ENCODE peak calls at places on chromosomes 16 and 17, in six cellular contexts. W, G, C, I, B and S are unnamed samples.

GRCh38 chr16:49463529-49463928 is 89.9 kb downstream of the C16orf78 start:
- DNase-seq in W (no peak), B (peak), I (no peak), G (peak), C (no peak), S (no peak)

GRCh38 chr17:29273924-29274323 is 20.0 kb downstream of the NUFIP2 start:
- DNase-seq in I (no peak), G (no peak), C (no peak), W (no peak), B (no peak), S (no peak)

GRCh38 chr17:82889496-82890338 is 49.9 kb upstream of the ZNF750 start:
- DNase-seq in W (peak), C (no peak), G (no peak), I (no peak), B (no peak), S (no peak)

GRCh38 chr17:71802663-71803062 is 318.2 kb upstream of the SOX9 start:
- DNase-seq in B (no peak), G (no peak), I (no peak), C (no peak), W (no peak), S (no peak)

GRCh38 chr17:7475764-7476422 is 3.5 kb downstream of the ZBTB4 start:
- DNase-seq in C (no peak), W (peak), B (no peak), G (no peak), I (peak), S (no peak)

GRCh38 chr17:50844117-50844700 is 8.8 kb downstream of the WFIKKN2 start:
- DNase-seq in I (no peak), G (no peak), C (no peak), B (no peak), W (no peak), S (no peak)

GRCh38 chr16:57993452-57993851 is 7.0 kb downstream of the ZNF319 start:
- DNase-seq in G (no peak), I (no peak), B (no peak), C (no peak), W (peak), S (no peak)

GRCh38 chr17:71260366-71260765 is 860.5 kb upstream of the SOX9 start:
- DNase-seq in C (no peak), G (no peak), W (no peak), B (no peak), I (peak), S (no peak)

GRCh38 chr17:34673516-34673915 is 94.1 kb downstream of the TMEM132E start:
- DNase-seq in C (no peak), W (no peak), G (no peak), B (no peak), I (no peak), S (no peak)

DNA sequence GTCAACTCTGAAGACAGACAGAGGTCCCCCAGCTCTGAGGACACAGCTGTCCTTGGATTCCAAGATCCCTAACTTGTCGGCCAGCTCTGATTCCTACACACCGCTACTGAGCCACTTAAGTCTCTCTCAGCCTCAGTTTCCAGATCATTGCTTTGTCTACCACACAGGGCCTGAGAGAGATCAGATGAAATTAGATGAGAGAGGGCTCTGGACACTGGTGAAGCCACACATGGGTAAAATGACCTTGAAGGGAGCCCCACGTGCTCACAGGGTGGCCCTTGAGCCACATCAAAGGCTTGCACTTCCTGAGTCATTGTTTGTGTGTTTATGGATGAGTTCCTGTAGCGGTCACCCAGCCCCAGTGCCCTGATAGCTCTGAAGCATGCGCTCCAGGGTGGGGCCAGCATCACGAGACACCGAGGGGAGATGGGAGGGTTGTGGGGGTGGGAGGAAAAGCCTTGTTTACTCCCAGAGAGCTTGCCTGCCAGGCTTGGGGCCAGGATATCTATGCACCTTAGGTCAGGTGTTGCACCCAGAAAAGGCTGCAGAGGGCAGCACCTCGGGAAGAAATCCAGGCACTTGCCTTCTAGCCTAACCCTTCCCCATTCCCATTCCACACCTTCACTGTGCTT is 32.7 kb upstream of the SLC6A2 start:
- DNase-seq in I (peak), C (no peak), W (no peak), G (peak), B (no peak), S (no peak)
- TF ChIP-seq CTCF in I (no peak), C (peak), W (peak), G (peak), B (no peak), S (peak)

GRCh38 chr16:85471469-85472431 is 141.4 kb upstream of the GSE1 start:
- DNase-seq in I (no peak), B (no peak), C (peak), G (peak), W (peak), S (no peak)

GRCh38 chr16:85473909-85474640 is 139.0 kb upstream of the GSE1 start:
- DNase-seq in C (no peak), I (no peak), G (no peak), B (no peak), W (no peak), S (no peak)

GRCh38 chr16:85474808-85475207 is 138.3 kb upstream of the GSE1 start:
- DNase-seq in C (no peak), W (no peak), I (no peak), G (no peak), B (no peak), S (no peak)

GRCh38 chr16:85472514-85472913 is 140.6 kb upstream of the GSE1 start:
- DNase-seq in I (no peak), G (no peak), W (no peak), B (no peak), C (no peak), S (no peak)

GRCh38 chr16:85473326-85473725 is 139.8 kb upstream of the GSE1 start:
- DNase-seq in B (no peak), I (no peak), W (no peak), C (no peak), G (no peak), S (no peak)
- TF ChIP-seq CTCF in B (no peak), I (no peak), W (no peak), C (no peak), G (no peak), S (no peak)

GRCh38 chr16:30641378-30641982 is 9.3 kb upstream of the PRR14 start:
- DNase-seq in C (no peak), G (no peak), B (no peak), W (no peak), I (no peak), S (no peak)

GRCh38 chr16:30637952-30638351 is 12.8 kb upstream of the PRR14 start:
- DNase-seq in C (peak), B (no peak), W (no peak), I (peak), G (peak), S (no peak)

GRCh38 chr16:30633526-30633925 is 17.2 kb upstream of the PRR14 start:
- DNase-seq in W (no peak), G (no peak), B (no peak), C (no peak), I (no peak), S (no peak)

DNA sequence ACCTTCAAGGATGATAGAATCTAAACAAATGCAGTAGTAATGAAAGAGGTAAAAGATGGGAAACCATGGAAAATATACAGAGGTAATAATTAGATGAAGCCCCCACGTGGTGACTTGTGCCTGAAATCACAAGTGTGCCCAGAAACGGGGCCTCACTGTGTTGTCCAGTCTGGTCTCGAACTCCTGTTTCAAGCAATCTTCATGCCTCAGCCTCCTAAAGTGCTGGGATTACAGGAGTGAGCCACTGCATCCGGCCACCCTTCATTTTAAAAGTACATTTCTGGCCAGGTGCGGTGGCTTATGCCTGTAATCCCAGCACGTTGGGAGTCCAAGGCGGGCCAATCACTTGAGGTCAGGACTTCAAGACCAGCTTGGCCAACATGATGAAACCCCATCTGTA is 14.2 kb upstream of the PRR14 start:
- DNase-seq in B (no peak), I (no peak), W (no peak), C (no peak), G (no peak), S (no peak)
- TF ChIP-seq CTCF in B (no peak), I (no peak), W (no peak), C (no peak), G (no peak), S (no peak)

DNA sequence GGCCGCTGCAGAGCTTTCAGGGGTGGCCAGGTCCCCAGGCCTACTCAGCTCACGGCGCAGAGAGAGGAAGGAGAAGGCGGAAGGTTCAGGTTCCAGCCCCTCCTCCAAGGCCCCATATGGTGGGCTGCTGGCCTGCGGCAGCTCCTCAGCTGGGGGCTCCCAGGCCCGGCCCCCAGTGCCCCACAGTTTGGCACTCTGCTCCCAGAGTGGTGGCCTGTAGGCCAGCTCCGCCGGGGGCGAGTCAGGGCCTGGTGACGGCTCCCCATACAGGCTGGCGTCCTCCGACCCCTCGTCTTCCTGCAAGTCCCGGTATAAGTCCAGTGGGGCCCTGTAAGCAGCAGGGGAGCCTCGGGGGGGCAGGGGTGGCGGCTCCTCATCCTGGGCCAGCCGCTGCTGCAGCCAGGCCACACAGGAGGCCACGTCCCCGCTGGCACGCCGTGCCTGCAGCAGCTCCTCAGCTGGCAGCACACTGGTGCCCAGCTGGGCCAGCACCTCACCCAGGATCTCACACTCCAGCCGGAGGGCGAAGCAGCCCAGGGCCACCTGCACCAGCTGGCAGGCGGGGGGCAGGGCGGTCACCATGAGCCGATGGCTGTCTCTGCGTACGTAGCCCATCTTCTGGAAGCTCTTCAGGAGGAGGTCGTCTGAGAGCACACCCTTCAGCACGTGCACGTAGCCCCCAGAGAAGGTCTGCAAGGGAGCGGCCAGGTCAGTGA is 3.7 kb downstream of the SPATA2L start:
- DNase-seq in C (no peak), G (no peak), B (no peak), W (peak), I (no peak), S (no peak)
- TF ChIP-seq CTCF in C (no peak), G (no peak), B (no peak), W (no peak), I (no peak), S (no peak)

DNA sequence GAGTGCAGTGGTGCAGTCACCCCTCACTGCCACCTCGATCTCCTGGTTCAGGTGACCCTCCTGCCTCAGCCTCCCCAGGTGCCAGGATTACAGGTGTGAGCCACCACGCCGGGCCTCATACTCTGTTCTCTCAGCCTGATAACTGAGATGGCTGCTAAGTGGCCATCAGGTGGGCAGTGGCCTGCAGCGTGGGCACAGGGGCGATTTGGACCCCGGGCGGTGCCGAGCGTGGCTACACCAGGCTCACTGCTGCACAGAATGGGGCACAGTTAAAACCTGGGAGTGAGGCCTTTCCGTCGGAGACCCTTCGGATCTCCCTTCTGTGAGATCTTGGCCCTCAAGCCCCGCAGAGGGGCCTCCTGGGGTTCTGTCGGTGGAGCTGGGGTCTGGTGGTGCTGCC is 11.5 kb downstream of the CACNA1H start:
- DNase-seq in B (no peak), G (no peak), I (no peak), C (no peak), W (no peak), S (no peak)
- TF ChIP-seq CTCF in B (no peak), G (no peak), I (no peak), C (no peak), W (no peak), S (no peak)

GRCh38 chr16:30904114-30904780 is 7.8 kb downstream of the CTF1 start:
- DNase-seq in I (no peak), G (peak), B (no peak), C (no peak), W (peak), S (no peak)

GRCh38 chr16:30901201-30902069 is 5.0 kb downstream of the CTF1 start:
- DNase-seq in G (no peak), W (no peak), C (peak), B (no peak), I (peak), S (no peak)

GRCh38 chr16:30903002-30903401 is 6.6 kb downstream of the CTF1 start:
- DNase-seq in G (no peak), B (no peak), C (no peak), W (no peak), I (no peak), S (no peak)

GRCh38 chr16:30902070-30902972 is 5.9 kb downstream of the CTF1 start:
- DNase-seq in C (peak), W (peak), B (peak), I (peak), G (no peak), S (peak)

GRCh38 chr16:30903596-30903995 is 7.2 kb downstream of the CTF1 start:
- DNase-seq in W (peak), B (no peak), G (peak), I (peak), C (peak), S (no peak)
- TF ChIP-seq CTCF in W (no peak), B (no peak), G (no peak), I (no peak), C (no peak), S (no peak)

GRCh38 chr16:74770826-74771526 is 3.6 kb downstream of the FA2H start:
- DNase-seq in B (no peak), G (no peak), W (no peak), C (no peak), I (no peak), S (no peak)

GRCh38 chr16:74769791-74770190 is 4.8 kb downstream of the FA2H start:
- DNase-seq in W (no peak), G (no peak), C (no peak), B (no peak), I (no peak), S (no peak)

GRCh38 chr16:74767749-74768148 is 6.9 kb downstream of the FA2H start:
- DNase-seq in I (no peak), C (no peak), W (no peak), G (no peak), B (no peak), S (no peak)

GRCh38 chr16:74768239-74768638 is 6.4 kb downstream of the FA2H start:
- DNase-seq in C (no peak), B (no peak), G (no peak), W (no peak), I (no peak), S (no peak)

DNA sequence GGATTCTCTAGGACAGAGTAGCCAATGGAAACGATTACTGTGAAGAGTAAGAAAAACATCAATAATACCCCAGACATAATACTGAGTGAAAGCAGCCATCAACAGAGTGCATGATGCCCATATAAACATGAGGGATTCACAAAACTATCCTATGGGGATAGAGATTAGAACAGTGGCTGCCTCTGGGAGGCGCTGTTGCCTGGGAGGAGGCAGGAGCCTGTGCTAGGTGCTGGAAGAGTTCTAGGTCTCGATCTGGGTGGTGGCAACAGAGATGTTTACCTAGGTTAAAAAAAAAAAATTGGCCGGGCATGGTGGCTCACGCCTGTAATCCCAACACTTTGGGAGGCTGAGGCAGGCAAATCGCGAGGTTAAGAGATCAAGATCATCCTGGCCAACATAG is 7.9 kb downstream of the FA2H start:
- DNase-seq in W (no peak), G (no peak), C (no peak), B (no peak), I (no peak), S (no peak)
- TF ChIP-seq CTCF in W (no peak), G (peak), C (no peak), B (no peak), I (no peak), S (no peak)